ENCODE peak calls at places on chromosomes 5 and 9, in seven cellular contexts. A is PC-3, X is kidney, J is WTC11, G is neural crest cell, H is astrocyte of the cerebellum, E is upper lobe of right lung. K is an unnamed sample.

GRCh38 chr5:158382473-158382872 is 523.5 kb upstream of the CLINT1 start:
- DNase-seq in J (no peak), H (peak; percentile 94), G (no peak), E (peak; percentile 70), A (peak; percentile 97), X (peak; percentile 75), K (no peak)

GRCh38 chr5:152437861-152438260 is 32.8 kb upstream of the NMUR2 start:
- DNase-seq in X (no peak), E (no peak), A (no peak), H (no peak), G (no peak), J (peak; percentile 17), K (no peak)

GRCh38 chr5:145531038-145531734 is 304.0 kb downstream of the PRELID2 start:
- DNase-seq in H (peak; percentile 67), X (no peak), J (no peak), A (peak; percentile 92), E (no peak), G (no peak), K (no peak)

GRCh38 chr9:137550958-137551655 is 572 bp upstream of the MRPL41 start:
- DNase-seq in E (peak; percentile 89), X (peak; percentile 91), G (no peak), H (peak; percentile 13), A (peak; percentile 68), J (peak; percentile 93), K (peak; percentile 66)

GRCh38 chr5:121029536-121030245 is 565.6 kb downstream of the PRR16 start:
- DNase-seq in J (no peak), H (no peak), A (no peak), G (no peak), X (no peak), E (no peak), K (no peak)

GRCh38 chr5:175603987-175604739 is 53.7 kb upstream of the HRH2 start:
- DNase-seq in H (no peak), X (no peak), G (no peak), E (no peak), J (no peak), A (no peak), K (no peak)

GRCh38 chr9:3963266-3964019 is 336.4 kb downstream of the GLIS3 start:
- DNase-seq in E (no peak), J (no peak), G (no peak), A (peak; percentile 90), X (peak; percentile 66), H (peak; percentile 69), K (no peak)

GRCh38 chr9:17656889-17657288 is 78.0 kb downstream of the SH3GL2 start:
- DNase-seq in J (no peak), E (no peak), A (no peak), H (no peak), X (no peak), G (no peak), K (no peak)

GRCh38 chr9:82606761-82607382 is 456.1 kb downstream of the RASEF start:
- DNase-seq in H (peak; percentile 77), J (peak; percentile 48), E (no peak), G (peak; percentile 50), A (peak; percentile 77), X (no peak), K (peak; percentile 62)

GRCh38 chr5:158120760-158121159 is 261.8 kb upstream of the CLINT1 start:
- DNase-seq in X (no peak), J (no peak), A (peak; percentile 54), G (no peak), E (no peak), H (no peak), K (no peak)

GRCh38 chr9:37430841-37431597 is 8.5 kb downstream of the GRHPR start:
- DNase-seq in A (no peak), E (no peak), H (no peak), J (peak; percentile 30), G (peak; percentile 33), X (no peak), K (no peak)

GRCh38 chr5:138632900-138633489 is 57.8 kb upstream of the HSPA9 start:
- DNase-seq in X (no peak), E (peak; percentile 73), J (peak; percentile 83), G (peak; percentile 54), H (peak; percentile 55), A (peak; percentile 34), K (peak; percentile 72)

GRCh38 chr5:112691758-112692157 is 45.9 kb upstream of the APC start:
- DNase-seq in G (no peak), A (peak; percentile 40), H (no peak), E (no peak), J (peak; percentile 49), X (no peak), K (peak; percentile 47)

GRCh38 chr9:126166866-126167265 is 159.8 kb upstream of the MVB12B start:
- DNase-seq in J (no peak), A (no peak), G (no peak), E (peak; percentile 31), X (no peak), H (no peak), K (no peak)

GRCh38 chr9:71446081-71446480 is 322.2 kb downstream of the CEMIP2 start:
- DNase-seq in H (no peak), G (no peak), J (no peak), X (no peak), A (no peak), E (no peak), K (no peak)

GRCh38 chr9:71442937-71443336 is 321.5 kb upstream of the TRPM3 start:
- DNase-seq in G (no peak), H (no peak), X (no peak), J (no peak), A (no peak), E (no peak), K (no peak)

DNA sequence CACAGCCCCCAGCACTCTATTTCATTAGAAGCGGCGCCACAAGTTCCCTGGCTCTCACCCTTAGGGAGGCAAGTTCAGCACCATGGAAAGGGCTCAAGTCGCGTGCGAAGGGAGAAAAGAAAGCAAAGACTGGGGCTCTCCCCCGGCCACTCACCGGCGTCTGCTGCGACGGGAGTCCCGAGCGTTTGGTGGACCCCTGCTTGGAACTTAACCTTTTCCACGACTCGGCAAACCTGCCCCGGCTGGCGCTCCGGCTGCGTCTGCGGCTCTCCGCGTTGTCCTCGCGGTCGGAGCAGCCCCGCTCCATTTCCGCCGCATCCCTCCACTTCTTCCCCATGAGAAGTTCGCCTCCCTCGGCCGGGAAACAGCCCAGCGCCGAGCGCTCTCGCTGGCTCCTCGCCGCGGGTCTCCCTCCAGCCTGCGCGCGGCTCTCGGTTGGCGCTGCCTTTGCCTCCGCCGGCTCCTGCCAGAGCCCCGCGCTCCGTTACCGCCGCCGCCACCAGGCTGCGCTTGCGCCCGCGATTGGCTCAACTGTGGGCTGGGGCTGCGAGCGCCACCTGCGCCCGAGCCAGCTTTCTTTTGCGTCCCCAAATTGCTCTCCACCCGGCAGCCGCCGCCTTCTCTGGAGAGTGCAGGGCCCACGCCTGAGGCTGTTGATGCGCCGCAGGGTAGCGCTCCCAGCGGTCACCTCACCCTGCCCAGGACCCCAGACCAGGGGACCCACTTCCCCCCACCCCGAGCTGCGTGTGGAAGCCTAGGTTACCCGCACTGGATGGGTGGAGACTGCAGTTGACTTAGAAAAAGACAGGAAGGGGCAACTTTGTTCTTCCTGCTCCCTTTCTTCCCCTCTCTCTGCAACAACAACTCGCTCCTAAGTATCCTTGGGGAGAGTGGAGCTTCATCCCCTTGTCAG is 321.6 kb downstream of the CEMIP2 start:
- DNase-seq in G (peak; percentile 73), H (peak; percentile 52), E (peak; percentile 68), J (peak; percentile 88), X (peak; percentile 68), A (peak; percentile 38), K (peak; percentile 84)
- TF ChIP-seq CTCF in G (peak; percentile 52), H (no peak), E (no peak), J (no peak), X (no peak), A (no peak), K (peak; percentile 11)

GRCh38 chr5:73450672-73451217 is 2.2 kb upstream of the FOXD1 start:
- DNase-seq in H (no peak), X (no peak), G (peak; percentile 12), A (no peak), J (no peak), E (no peak), K (no peak)
- TF ChIP-seq CTCF in H (no peak), X (no peak), G (no peak), A (no peak), J (no peak), E (no peak), K (no peak)

GRCh38 chr9:112333639-112334318 is 360 bp upstream of the PTBP3 start:
- DNase-seq in X (peak; percentile 98), A (peak; percentile 93), J (peak; percentile 95), H (peak; percentile 87), G (peak; percentile 92), E (peak; percentile 98), K (peak; percentile 99)

GRCh38 chr9:112332977-112333638 is at the start of gene PTBP3:
- DNase-seq in J (peak; percentile 72), E (peak; percentile 93), H (no peak), X (peak; percentile 94), A (peak; percentile 67), G (peak; percentile 51), K (peak; percentile 78)

GRCh38 chr9:112331676-112331955 is 1.8 kb downstream of the PTBP3 start:
- DNase-seq in J (no peak), G (no peak), A (peak; percentile 18), E (no peak), H (no peak), X (no peak), K (no peak)

GRCh38 chr9:112332272-112332671 is 1.1 kb downstream of the PTBP3 start:
- DNase-seq in J (no peak), E (no peak), H (no peak), X (no peak), A (peak; percentile 10), G (no peak), K (no peak)

DNA sequence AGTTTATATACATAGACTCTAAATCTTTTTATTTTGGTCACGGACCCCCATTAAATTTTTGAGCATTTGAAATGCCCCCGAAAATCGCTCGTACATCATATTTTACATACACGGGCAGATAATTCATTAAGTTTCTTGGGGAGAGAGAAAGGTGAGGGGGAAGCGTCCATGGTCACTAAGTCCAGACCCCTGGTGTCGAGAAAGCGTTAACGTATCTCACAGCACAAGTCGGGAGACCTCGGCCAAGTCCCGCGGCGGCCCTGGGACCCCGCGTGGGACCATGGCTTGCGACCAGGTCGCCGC is 794 bp downstream of the PTBP3 start:
- DNase-seq in E (no peak), X (no peak), J (no peak), A (no peak), G (no peak), H (no peak), K (no peak)
- TF ChIP-seq CTCF in E (no peak), X (no peak), J (no peak), A (no peak), G (peak; percentile 51), H (no peak), K (no peak)

DNA sequence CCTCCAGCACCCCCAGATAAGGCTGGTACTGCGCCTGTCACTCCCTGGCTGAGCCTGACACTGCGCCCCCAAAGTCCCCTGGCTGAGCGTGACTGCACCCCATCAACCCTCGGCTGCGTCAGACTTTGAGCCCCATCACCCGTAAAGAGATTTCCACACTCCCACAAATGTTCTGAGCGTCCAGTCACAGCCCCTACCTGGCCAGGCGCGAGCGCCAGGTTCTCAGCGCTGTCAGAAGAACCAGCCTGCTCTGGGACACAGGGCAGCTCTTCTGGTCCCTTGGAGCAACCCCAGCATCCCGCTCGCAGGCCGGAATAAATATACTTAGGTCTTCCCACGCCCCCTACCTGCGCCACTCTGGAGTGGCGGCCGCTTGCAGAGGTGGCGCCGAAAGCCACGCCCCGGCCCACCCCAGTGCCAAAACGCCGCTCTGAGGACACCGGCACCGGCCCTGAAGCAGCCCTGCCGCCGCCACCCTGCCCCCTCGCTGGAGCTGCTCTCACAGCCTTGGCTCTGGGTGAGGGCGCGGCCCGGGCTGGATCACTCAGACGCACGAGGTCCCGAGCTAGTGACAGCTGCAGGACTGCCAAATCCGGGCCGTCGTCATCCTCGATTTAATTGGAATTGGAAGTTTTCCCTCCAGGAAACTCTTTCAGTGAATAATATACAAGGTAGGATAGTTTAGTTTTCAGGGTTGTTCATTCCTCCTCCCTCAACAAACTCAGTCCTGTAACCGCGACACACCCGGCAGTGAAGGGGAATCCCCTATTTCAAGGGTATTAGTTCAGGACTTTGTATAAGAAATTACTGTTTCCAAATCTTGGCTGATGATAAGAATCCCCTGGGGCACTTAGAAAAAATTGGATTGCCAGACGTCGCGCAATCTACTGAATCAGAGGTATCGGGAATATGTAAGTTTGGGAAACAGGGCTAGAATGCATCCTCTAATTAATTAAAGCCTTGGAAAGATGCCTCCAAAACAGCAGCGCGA is 1.2 kb upstream of the CEMIP2 start:
- DNase-seq in A (peak; percentile 83), G (peak; percentile 29), X (peak; percentile 95), E (peak; percentile 95), H (no peak), J (peak; percentile 89), K (peak; percentile 49)
- TF ChIP-seq CTCF in A (no peak), G (peak; percentile 51), X (peak; percentile 27), E (peak; percentile 10), H (peak; percentile 12), J (peak; percentile 39), K (no peak)